ENCODE peak calls at places on chromosomes 2 and 18, in four cellular contexts. Y is K562, F is GM12878, W is H1. H is an unnamed sample.

GRCh38 chr2:22991844-22992243 is 393.1 kb upstream of the KLHL29 start:
- DNase-seq in Y (no peak), W (no peak), F (no peak), H (no peak)

GRCh38 chr2:118668431-118669424 is 178.7 kb downstream of the EN1 start:
- DNase-seq in W (no peak), Y (no peak), F (no peak), H (peak)

GRCh38 chr2:51953931-51954330 is 922.0 kb upstream of the NRXN1 start:
- DNase-seq in F (no peak), Y (no peak), W (no peak), H (no peak)

GRCh38 chr18:3923750-3924149 is 473.8 kb downstream of the TGIF1 start:
- DNase-seq in Y (no peak), W (no peak), F (no peak), H (no peak)

GRCh38 chr18:8400193-8400752 is 209.0 kb upstream of the RAB12 start:
- DNase-seq in F (no peak), W (no peak), Y (no peak), H (no peak)

GRCh38 chr18:76686737-76687231 is 135.6 kb upstream of the ZNF236 start:
- DNase-seq in F (peak), Y (no peak), W (no peak), H (peak)

GRCh38 chr2:101900375-101900774 is 91.4 kb upstream of the IL1R2 start:
- DNase-seq in W (no peak), F (peak), Y (no peak), H (no peak)

GRCh38 chr2:237603718-237604362 is 13.3 kb upstream of the RAB17 start:
- DNase-seq in Y (no peak), F (peak), W (no peak), H (no peak)

GRCh38 chr18:363327-364115 is 95.7 kb upstream of the THOC1 start:
- DNase-seq in F (no peak), W (no peak), Y (no peak), H (no peak)

GRCh38 chr2:13201924-13202323 is 485.2 kb downstream of the TRIB2 start:
- DNase-seq in W (no peak), Y (no peak), F (no peak), H (no peak)

GRCh38 chr2:207676827-207677354 is 34.5 kb upstream of the CCNYL1 start:
- DNase-seq in Y (no peak), W (no peak), F (no peak), H (no peak)

GRCh38 chr2:108031471-108031941 is 45.2 kb downstream of the SLC5A7 start:
- DNase-seq in F (no peak), W (no peak), Y (no peak), H (no peak)

GRCh38 chr2:138516030-138516704 is 14.6 kb downstream of the SPOPL start:
- DNase-seq in W (no peak), F (no peak), Y (no peak), H (no peak)

GRCh38 chr2:188922191-188922590 is 52.0 kb upstream of the COL3A1 start:
- DNase-seq in F (no peak), W (no peak), Y (no peak), H (no peak)

GRCh38 chr2:10237392-10238321 is 65.0 kb upstream of the HPCAL1 start:
- DNase-seq in W (no peak), Y (no peak), F (no peak), H (no peak)

GRCh38 chr2:127526940-127527804 is 883 bp upstream of the IWS1 start:
- DNase-seq in Y (peak), F (no peak), W (no peak), H (peak)

GRCh38 chr18:78979682-78980278 is at the start of gene SALL3:
- DNase-seq in F (no peak), W (no peak), Y (no peak), H (no peak)

GRCh38 chr2:72796766-72797165 is 29.1 kb downstream of the EXOC6B start:
- DNase-seq in Y (no peak), W (no peak), F (no peak), H (no peak)

GRCh38 chr2:136863468-136863867 is 98.1 kb downstream of the THSD7B start:
- DNase-seq in F (no peak), W (no peak), Y (no peak), H (no peak)

GRCh38 chr2:235170536-235171510 is 219.0 kb downstream of the SH3BP4 start:
- DNase-seq in W (peak), Y (no peak), F (no peak), H (peak)

GRCh38 chr2:217248312-217248935 is 388.6 kb upstream of the TNP1 start:
- DNase-seq in F (peak), Y (no peak), W (no peak), H (no peak)

GRCh38 chr2:237195396-237196119 is 109.9 kb downstream of the COPS8 start:
- DNase-seq in F (no peak), Y (no peak), W (no peak), H (no peak)

GRCh38 chr2:181305151-181306123 is 151.7 kb upstream of the ITGA4 start:
- DNase-seq in W (no peak), Y (no peak), F (peak), H (no peak)

GRCh38 chr2:127384529-127384928 is 3.2 kb downstream of the MAP3K2 start:
- DNase-seq in W (no peak), Y (no peak), F (no peak), H (no peak)

GRCh38 chr2:230137902-230138539 is 69.3 kb upstream of the SLC16A14 start:
- DNase-seq in F (no peak), Y (no peak), W (no peak), H (no peak)

GRCh38 chr2:114754907-114755563 is 312.6 kb downstream of the DPP10 start:
- DNase-seq in F (no peak), W (no peak), Y (no peak), H (no peak)

GRCh38 chr2:230828272-230828961 is 36.3 kb upstream of the ITM2C start:
- DNase-seq in W (no peak), F (no peak), Y (peak), H (no peak)

GRCh38 chr2:25270061-25270460 is 71.7 kb downstream of the DNMT3A start:
- DNase-seq in W (peak), Y (no peak), F (no peak), H (no peak)

GRCh38 chr18:49076767-49077166 is 126.0 kb upstream of the SMAD7 start:
- DNase-seq in Y (no peak), F (no peak), W (no peak), H (no peak)

GRCh38 chr2:217978536-217979150 is 24.2 kb downstream of the TNS1 start:
- DNase-seq in F (no peak), Y (no peak), W (no peak), H (no peak)

GRCh38 chr2:170505631-170506270 is 209.4 kb upstream of the SP5 start:
- DNase-seq in W (no peak), Y (no peak), F (no peak), H (no peak)

GRCh38 chr2:46784278-46784677 is 131.3 kb downstream of the MCFD2 start:
- DNase-seq in Y (no peak), F (no peak), W (no peak), H (no peak)

GRCh38 chr2:105862843-105863242 is 118.1 kb downstream of the NCK2 start:
- DNase-seq in W (no peak), Y (no peak), F (no peak), H (no peak)

GRCh38 chr2:219638217-219638947 is 11.0 kb downstream of the SLC4A3 start:
- DNase-seq in W (no peak), F (no peak), Y (no peak), H (no peak)

GRCh38 chr18:75574197-75574596 is 146.7 kb upstream of the SMIM21 start:
- DNase-seq in W (no peak), Y (no peak), F (no peak), H (no peak)

GRCh38 chr2:9649261-9649660 is 18.5 kb upstream of the YWHAQ start:
- DNase-seq in W (no peak), Y (no peak), F (no peak), H (no peak)

GRCh38 chr2:204632410-204632809 is 87.1 kb downstream of the PARD3B start:
- DNase-seq in Y (no peak), F (no peak), W (no peak), H (no peak)

GRCh38 chr18:23844991-23845680 is 155.9 kb downstream of the LAMA3 start:
- DNase-seq in F (no peak), Y (no peak), W (no peak), H (no peak)

GRCh38 chr2:230895536-230896345 is 29.3 kb downstream of the GPR55 start:
- DNase-seq in Y (no peak), W (no peak), F (no peak), H (no peak)

GRCh38 chr2:100880730-100881129 is 60.8 kb downstream of the NPAS2 start:
- DNase-seq in Y (no peak), W (no peak), F (no peak), H (no peak)
- TF ChIP-seq EGR1 in Y (no peak), W (no peak), F (no peak), H (no peak)

GRCh38 chr2:88450186-88450585 is 2.3 kb downstream of the FOXI3 start:
- DNase-seq in F (no peak), Y (no peak), W (no peak), H (no peak)

GRCh38 chr2:88450925-88451575 is 1.4 kb downstream of the FOXI3 start:
- DNase-seq in W (no peak), Y (no peak), F (no peak), H (no peak)

GRCh38 chr2:88452151-88452851 is at the start of gene FOXI3:
- DNase-seq in Y (no peak), F (no peak), W (no peak), H (no peak)

GRCh38 chr2:88451647-88452150 is 794 bp downstream of the FOXI3 start:
- DNase-seq in Y (no peak), F (no peak), W (no peak), H (no peak)

DNA sequence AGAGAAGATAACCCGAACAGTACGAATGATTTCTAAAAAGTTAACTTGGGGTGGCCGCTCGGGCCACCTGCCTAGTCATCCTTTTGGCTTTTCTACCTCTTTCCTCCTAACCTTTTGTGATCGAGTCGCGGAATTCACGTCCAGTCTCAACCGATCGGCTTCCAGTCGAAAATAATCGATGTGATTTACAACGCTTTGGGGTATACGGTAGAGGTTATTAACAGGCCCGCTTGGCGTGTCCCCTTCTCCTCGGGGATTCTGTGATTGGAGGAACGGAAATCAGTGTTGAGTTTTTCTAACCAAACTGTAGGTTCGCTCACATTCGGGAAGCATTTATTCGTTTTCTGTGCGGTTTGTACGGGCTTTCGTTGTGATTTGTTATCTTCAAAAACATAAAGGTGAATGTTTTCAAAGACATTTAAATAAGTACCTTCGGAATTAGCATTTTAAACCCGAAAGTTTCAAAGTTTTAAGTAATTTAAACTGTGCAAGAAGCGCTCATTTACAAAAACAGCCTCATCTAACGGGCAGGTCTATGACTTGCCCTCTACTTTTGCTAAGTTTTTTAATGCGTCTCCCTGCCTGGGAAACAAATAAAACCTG is 588 bp upstream of the FOXI3 start:
- DNase-seq in W (no peak), F (no peak), Y (no peak), H (no peak)
- TF ChIP-seq EGR1 in W (no peak), F (no peak), Y (no peak), H (no peak)

DNA sequence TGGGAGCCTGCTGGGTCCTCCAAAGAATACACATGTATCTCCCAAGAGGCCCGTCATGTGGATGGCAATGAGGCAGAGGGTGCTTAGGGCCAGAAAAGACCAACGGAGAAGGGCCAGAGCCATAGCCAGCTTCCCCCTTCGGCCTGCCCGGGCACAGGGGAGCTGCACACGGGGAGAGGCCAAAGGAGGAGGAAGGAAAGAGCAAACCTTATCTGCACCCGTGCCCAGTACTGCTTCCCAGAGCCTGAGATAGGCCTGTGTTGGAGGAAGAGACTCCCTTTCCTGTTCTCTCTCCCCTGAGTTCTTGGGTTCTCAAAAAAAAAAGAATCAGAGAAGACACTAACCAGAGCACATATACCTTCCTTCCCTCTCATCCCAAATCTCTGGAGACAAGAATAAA is 250.3 kb downstream of the ANAPC1 start:
- DNase-seq in F (no peak), Y (no peak), W (no peak), H (no peak)
- TF ChIP-seq EGR1 in F (no peak), Y (no peak), W (no peak), H (no peak)

DNA sequence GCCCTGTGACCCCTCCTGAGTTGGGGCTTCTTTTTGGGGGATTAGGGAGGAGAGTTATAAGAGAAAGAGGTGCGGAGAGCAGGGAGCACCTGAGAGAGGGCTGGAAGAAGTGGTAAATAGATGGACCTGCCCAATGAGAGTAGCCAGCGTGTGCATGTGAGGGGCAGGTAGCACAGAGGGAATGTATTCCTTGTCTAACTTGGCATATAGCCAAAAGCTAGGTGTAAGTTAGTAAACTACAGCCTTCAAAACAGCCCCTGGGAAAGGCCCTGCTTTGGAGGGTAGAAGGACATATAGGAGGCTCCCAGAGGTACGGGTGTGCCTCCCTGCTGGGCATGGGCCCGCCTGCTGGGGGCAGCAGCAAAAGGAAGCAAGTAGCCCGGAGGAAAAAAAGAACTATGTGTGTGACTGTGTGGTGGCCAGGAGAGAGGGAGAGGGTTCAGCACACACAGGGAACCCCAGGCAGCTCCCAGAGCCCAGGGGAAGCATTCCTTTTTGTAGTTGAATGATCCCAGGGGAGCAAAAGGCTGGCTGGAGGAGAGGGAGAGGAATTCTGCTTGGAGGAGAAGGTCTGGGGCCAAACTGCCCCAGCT is 48.0 kb downstream of the TCF7L1 start:
- DNase-seq in Y (no peak), W (no peak), F (no peak), H (no peak)
- TF ChIP-seq EGR1 in Y (no peak), W (no peak), F (no peak), H (no peak)

GRCh38 chr2:168346725-168347477 is 99.5 kb upstream of the STK39 start:
- DNase-seq in W (peak), Y (peak), F (peak), H (peak)

GRCh38 chr2:168350380-168350779 is 103.0 kb upstream of the STK39 start:
- DNase-seq in Y (no peak), F (no peak), W (no peak), H (no peak)

GRCh38 chr2:168344706-168345105 is 97.3 kb upstream of the STK39 start:
- DNase-seq in W (no peak), F (no peak), Y (no peak), H (no peak)

GRCh38 chr2:168345601-168346000 is 98.2 kb upstream of the STK39 start:
- DNase-seq in Y (no peak), W (no peak), F (no peak), H (no peak)

GRCh38 chr2:168348076-168348475 is 100.7 kb upstream of the STK39 start:
- DNase-seq in F (no peak), W (no peak), Y (peak), H (peak)
- TF ChIP-seq EGR1 in F (no peak), W (no peak), Y (no peak), H (no peak)

GRCh38 chr2:8622199-8622911 is 59.5 kb upstream of the ID2 start:
- DNase-seq in W (no peak), Y (no peak), F (no peak), H (no peak)
- TF ChIP-seq EGR1 in W (no peak), Y (no peak), F (no peak), H (no peak)

GRCh38 chr2:40746150-40746549 is 294.3 kb upstream of the SLC8A1 start:
- DNase-seq in Y (no peak), F (no peak), W (no peak), H (no peak)
- TF ChIP-seq EGR1 in Y (no peak), F (no peak), W (no peak), H (no peak)

GRCh38 chr2:120711694-120712093 is 24.0 kb upstream of the GLI2 start:
- DNase-seq in W (no peak), Y (no peak), F (no peak), H (no peak)

GRCh38 chr2:120707816-120708215 is 27.9 kb upstream of the GLI2 start:
- DNase-seq in W (no peak), Y (no peak), F (no peak), H (no peak)

GRCh38 chr2:120710256-120710655 is 25.4 kb upstream of the GLI2 start:
- DNase-seq in Y (no peak), W (no peak), F (no peak), H (no peak)

GRCh38 chr2:120709608-120710041 is 26.0 kb upstream of the GLI2 start:
- DNase-seq in F (no peak), W (peak), Y (no peak), H (no peak)

DNA sequence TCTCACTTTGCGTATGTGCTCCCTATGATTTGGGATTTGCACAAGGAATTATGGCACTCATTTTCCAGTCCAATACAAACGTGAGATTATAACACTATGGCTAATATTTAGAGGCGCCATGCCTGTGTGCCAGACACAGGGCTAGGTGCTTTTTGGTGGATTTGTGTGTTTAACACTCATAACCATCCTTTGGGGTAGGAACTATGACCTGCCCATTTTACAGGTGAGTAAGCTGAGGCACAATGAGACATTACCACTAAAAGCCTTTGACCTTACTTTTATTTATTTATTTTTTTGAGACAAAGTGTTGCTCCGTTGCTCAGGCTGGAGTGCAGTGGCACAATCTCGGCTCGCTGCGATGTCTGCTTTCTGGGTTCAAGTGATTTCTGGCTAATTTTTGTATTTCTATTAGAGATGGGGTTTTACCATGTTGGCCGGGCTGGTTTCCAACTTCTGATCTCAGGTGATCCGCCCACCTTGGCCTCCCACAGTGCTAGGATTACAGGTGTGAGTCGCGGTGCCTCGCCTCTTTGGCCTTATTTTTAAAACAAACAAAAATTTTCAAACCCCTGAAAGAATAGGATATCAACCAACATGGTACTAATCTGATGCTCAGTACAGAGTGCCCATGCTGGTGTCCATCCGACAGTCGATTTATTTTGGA is 26.6 kb upstream of the GLI2 start:
- DNase-seq in Y (no peak), W (no peak), F (no peak), H (no peak)
- TF ChIP-seq EGR1 in Y (no peak), W (no peak), F (no peak), H (peak)

GRCh38 chr18:10265560-10266235 is 188.7 kb upstream of the APCDD1 start:
- DNase-seq in Y (no peak), F (no peak), W (no peak), H (no peak)
- TF ChIP-seq EGR1 in Y (no peak), F (no peak), W (no peak), H (no peak)